ENCODE peak calls at places on chromosomes 11 and 22, in ten cellular contexts. G is IMR-90, X is BE2C, S is A673, B is tibial nerve, J is neural crest cell, Q is ovary, W is fibroblast of villous mesenchyme, U is endothelial cell, F is OCI-LY7. V is an unnamed sample.

GRCh38 chr11:114291381-114291780 is 4.8 kb upstream of the NNMT start:
- DNase-seq in U (no peak), W (peak; percentile 94), F (no peak), Q (no peak), J (no peak), S (no peak), X (no peak), G (peak; percentile 66), B (no peak), V (no peak)

GRCh38 chr11:134574425-134574824 is 162.4 kb upstream of the B3GAT1 start:
- DNase-seq in J (no peak), W (no peak), X (no peak), F (no peak), S (no peak), Q (no peak), G (no peak), U (no peak), B (no peak), V (no peak)

GRCh38 chr11:121524233-121524631 is 71.5 kb upstream of the SORL1-AS1 start:
- DNase-seq in Q (no peak), W (no peak), X (no peak), B (no peak), S (no peak), F (no peak), J (no peak), G (no peak), U (no peak), V (no peak)

GRCh38 chr22:44391481-44392445 is 79.0 kb upstream of the SHISAL1 start:
- DNase-seq in Q (peak; percentile 9), X (peak; percentile 4), W (no peak), S (no peak), G (no peak), F (no peak), J (no peak), U (no peak), B (no peak), V (no peak)

GRCh38 chr11:2955896-2956476 is 26.8 kb upstream of the PHLDA2 start:
- DNase-seq in U (no peak), S (peak; percentile 64), B (no peak), F (no peak), W (peak; percentile 60), X (no peak), Q (no peak), G (peak; percentile 18), J (no peak), V (no peak)

GRCh38 chr11:46896719-46897406 is 21.5 kb downstream of the LRP4 start:
- DNase-seq in W (peak; percentile 46), S (peak; percentile 96), G (peak; percentile 37), U (no peak), Q (no peak), J (no peak), X (no peak), F (peak; percentile 63), B (no peak), V (no peak)

GRCh38 chr11:128462189-128462588 is 125.2 kb downstream of the ETS1 start:
- DNase-seq in S (no peak), F (no peak), W (no peak), X (no peak), B (no peak), U (no peak), J (no peak), Q (no peak), G (no peak), V (no peak)

GRCh38 chr11:113256431-113257227 is 57.8 kb upstream of the TTC12 start:
- DNase-seq in B (no peak), J (no peak), Q (no peak), X (no peak), W (no peak), G (no peak), S (no peak), U (no peak), F (no peak), V (no peak)

GRCh38 chr11:20134991-20135736 is 25.1 kb downstream of the DBX1 start:
- DNase-seq in Q (no peak), S (no peak), B (no peak), F (no peak), W (peak; percentile 57), J (no peak), X (no peak), G (no peak), U (no peak), V (no peak)

GRCh38 chr11:20131744-20132666 is 28.3 kb downstream of the DBX1 start:
- DNase-seq in B (peak; percentile 60), F (peak; percentile 17), J (peak; percentile 67), G (peak; percentile 55), S (peak; percentile 58), W (peak; percentile 53), X (no peak), U (peak; percentile 67), Q (peak; percentile 79), V (no peak)

GRCh38 chr11:20127671-20128527 is 32.4 kb downstream of the DBX1 start:
- DNase-seq in B (peak; percentile 83), X (peak; percentile 72), W (peak; percentile 68), U (peak; percentile 91), G (peak; percentile 69), Q (peak; percentile 79), S (peak; percentile 68), F (peak; percentile 62), J (peak; percentile 92), V (peak; percentile 78)

GRCh38 chr11:20137637-20138036 is 22.6 kb downstream of the DBX1 start:
- DNase-seq in S (no peak), X (no peak), U (no peak), W (no peak), G (no peak), F (no peak), Q (no peak), J (no peak), B (no peak), V (no peak)

DNA sequence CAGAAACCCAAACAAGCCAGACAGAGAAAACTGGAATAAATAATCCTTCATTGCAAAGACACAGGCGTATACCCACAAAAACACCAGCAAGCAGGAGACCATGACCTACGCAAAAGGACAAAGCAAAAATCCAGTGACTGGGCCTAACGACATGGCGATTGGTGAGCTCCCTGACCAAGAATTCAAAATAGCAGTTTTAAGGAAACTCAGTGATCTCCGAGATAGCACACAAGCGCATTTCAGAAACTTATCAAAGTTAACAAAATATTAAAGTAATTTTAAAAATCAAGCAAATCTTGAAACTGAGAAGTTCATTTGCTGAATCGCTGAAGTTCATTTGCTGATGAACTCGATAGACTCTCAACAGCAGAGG is 27.6 kb downstream of the DBX1 start:
- DNase-seq in X (no peak), Q (no peak), F (no peak), G (no peak), B (no peak), J (no peak), W (no peak), U (no peak), S (no peak), V (no peak)
- TF ChIP-seq CTCF in X (no peak), Q (no peak), F (peak; percentile 43), G (no peak), B (no peak), J (peak; percentile 7), W (no peak), U (no peak), S (peak; percentile 3), V (no peak)

GRCh38 chr11:11163256-11163655 is 189.8 kb downstream of the CSNK2A3 start:
- DNase-seq in X (peak; percentile 16), G (no peak), U (no peak), Q (no peak), S (peak; percentile 8), W (peak; percentile 6), J (no peak), F (peak; percentile 14), B (no peak), V (no peak)
- TF ChIP-seq CTCF in X (peak; percentile 18), G (peak; percentile 7), U (peak; percentile 48), Q (no peak), S (peak; percentile 10), W (peak; percentile 30), J (no peak), F (no peak), B (no peak), V (no peak)

GRCh38 chr11:70158201-70158600 is 44.9 kb upstream of the FADD start:
- DNase-seq in X (no peak), Q (no peak), G (peak; percentile 19), W (no peak), U (peak; percentile 59), S (no peak), B (no peak), F (no peak), J (peak; percentile 24), V (no peak)
- TF ChIP-seq CTCF in X (no peak), Q (no peak), G (peak; percentile 45), W (peak; percentile 27), U (peak; percentile 30), S (peak; percentile 38), B (no peak), F (peak; percentile 40), J (peak; percentile 52), V (no peak)

GRCh38 chr11:64093233-64094039 is 57.7 kb downstream of the FLRT1 start:
- DNase-seq in Q (no peak), U (no peak), S (no peak), J (no peak), W (no peak), G (no peak), X (no peak), F (no peak), B (no peak), V (no peak)

GRCh38 chr11:64095949-64096348 is 60.2 kb downstream of the FLRT1 start:
- DNase-seq in S (no peak), J (no peak), X (peak; percentile 46), Q (no peak), W (no peak), B (no peak), U (no peak), F (no peak), G (no peak), V (no peak)

GRCh38 chr11:64095286-64095825 is 59.6 kb downstream of the FLRT1 start:
- DNase-seq in F (no peak), X (no peak), S (no peak), G (peak; percentile 6), W (no peak), U (no peak), Q (no peak), B (no peak), J (no peak), V (no peak)

GRCh38 chr11:64092761-64093136 is 57.0 kb downstream of the FLRT1 start:
- DNase-seq in G (no peak), X (no peak), W (no peak), B (no peak), F (no peak), J (no peak), U (no peak), Q (no peak), S (no peak), V (no peak)

DNA sequence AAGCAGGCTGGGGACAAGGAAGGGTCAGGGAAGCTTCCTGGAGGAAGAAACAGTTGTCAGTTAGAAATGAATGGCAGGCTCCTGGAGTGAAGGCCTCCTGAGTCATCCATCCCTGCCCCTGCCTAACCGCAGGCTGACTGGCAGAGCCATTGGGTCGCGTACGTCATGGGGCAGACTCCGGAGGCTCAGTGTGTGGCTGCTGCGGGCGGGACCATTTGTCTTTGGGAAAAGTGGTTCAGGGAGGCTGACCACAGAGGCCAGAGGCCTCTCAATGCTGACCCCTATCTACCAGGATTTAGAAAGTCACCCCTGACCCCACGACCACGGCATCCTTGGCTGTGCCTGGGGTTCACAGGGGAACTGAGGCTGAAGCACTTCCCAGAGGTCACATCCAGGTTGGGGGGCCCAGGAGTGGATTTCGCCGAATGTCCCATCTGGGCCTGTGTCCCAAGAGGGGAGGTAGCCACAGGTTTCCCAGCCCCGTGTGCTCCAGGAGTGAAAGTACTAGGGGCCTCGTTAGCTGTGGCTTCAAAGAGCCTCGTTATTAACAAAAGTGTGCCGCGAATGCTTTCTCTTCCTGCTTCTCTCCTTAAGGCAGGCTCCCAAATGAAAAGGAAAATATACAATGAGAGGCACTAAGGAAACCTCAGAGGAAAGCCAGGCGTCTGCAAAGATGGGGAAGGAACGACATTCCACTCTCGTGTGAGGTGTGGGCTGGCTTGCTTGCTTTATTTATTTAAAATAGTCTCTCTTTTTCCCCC is 58.9 kb downstream of the FLRT1 start:
- DNase-seq in Q (no peak), B (no peak), W (peak; percentile 55), J (no peak), U (no peak), G (peak; percentile 81), X (no peak), S (no peak), F (no peak), V (no peak)
- TF ChIP-seq CTCF in Q (no peak), B (no peak), W (no peak), J (no peak), U (no peak), G (no peak), X (no peak), S (no peak), F (no peak), V (no peak)

V was measured in omental fat pad.